ENCODE peak calls at places on chromosomes 5 and 9, in eight cellular contexts. E is foreskin fibroblast; K is HFFc6; B is pancreas; H is CD4-positive, alpha-beta T cell; V is astrocyte of the spinal cord; W is astrocyte; C is glutamatergic neuron. D is an unnamed sample.

GRCh38 chr5:170701321-170701720 is 82.2 kb upstream of the GABRP start:
- DNase-seq in C (no peak), K (no peak), E (no peak), H (no peak), V (no peak), W (no peak), B (no peak), D (no peak)

GRCh38 chr5:176895350-176895749 is 3.8 kb downstream of the HK3 start:
- DNase-seq in C (no peak), E (no peak), W (no peak), B (no peak), V (no peak), K (no peak), H (no peak), D (no peak)

GRCh38 chr9:34980181-34980761 is 9.3 kb upstream of the DNAJB5 start:
- DNase-seq in K (no peak), C (no peak), V (no peak), W (no peak), B (no peak), H (no peak), E (no peak), D (no peak)

GRCh38 chr9:115202181-115202580 is 84.2 kb upstream of the TNC start:
- DNase-seq in E (peak; percentile 18), H (no peak), W (no peak), B (no peak), V (no peak), C (no peak), K (no peak), D (no peak)

GRCh38 chr9:94870793-94871558 is 144.5 kb downstream of the AOPEP start:
- DNase-seq in C (no peak), V (no peak), H (peak; percentile 68), K (peak; percentile 86), E (peak; percentile 44), B (no peak), W (peak; percentile 90), D (no peak)

GRCh38 chr5:140569197-140569596 is 4.6 kb downstream of the SLC35A4 start:
- DNase-seq in E (no peak), B (no peak), V (no peak), W (no peak), H (no peak), K (no peak), C (no peak), D (no peak)

GRCh38 chr9:21252727-21253547 is 13.1 kb upstream of the IFNA14 start:
- DNase-seq in C (peak; percentile 32), E (peak; percentile 55), V (peak; percentile 29), W (peak; percentile 16), H (no peak), K (peak; percentile 29), B (no peak), D (no peak)

GRCh38 chr9:75265525-75265972 is 177.2 kb downstream of the OSTF1 start:
- DNase-seq in E (peak; percentile 68), W (peak; percentile 4), K (peak; percentile 32), C (peak; percentile 50), V (peak; percentile 48), H (no peak), B (no peak), D (peak; percentile 58)

GRCh38 chr5:68476854-68477253 is 261.3 kb downstream of the PIK3R1 start:
- DNase-seq in C (no peak), E (no peak), K (no peak), W (no peak), B (no peak), H (no peak), V (no peak), D (no peak)

GRCh38 chr5:132012385-132013005 is 1.0 kb upstream of the ACSL6 start:
- DNase-seq in B (peak; percentile 60), E (peak; percentile 81), K (peak; percentile 41), H (no peak), V (peak; percentile 77), W (peak; percentile 48), C (peak; percentile 13), D (peak; percentile 74)

GRCh38 chr5:40017151-40017550 is 592.4 kb upstream of the DAB2 start:
- DNase-seq in H (no peak), K (no peak), W (no peak), C (no peak), B (no peak), V (no peak), E (no peak), D (no peak)

GRCh38 chr5:142874537-142874936 is 104.4 kb downstream of the ARHGAP26 start:
- DNase-seq in C (no peak), W (no peak), B (peak; percentile 98), H (no peak), V (peak; percentile 50), K (no peak), E (peak; percentile 41), D (no peak)

GRCh38 chr5:85278193-85278592 is 893.5 kb upstream of the EDIL3 start:
- DNase-seq in H (no peak), B (no peak), W (no peak), K (no peak), V (no peak), E (no peak), C (no peak), D (no peak)

GRCh38 chr5:34511915-34512314 is 144.2 kb upstream of the RAI14 start:
- DNase-seq in V (no peak), K (no peak), H (no peak), B (no peak), E (peak; percentile 69), C (no peak), W (no peak), D (no peak)

GRCh38 chr9:117247271-117247670 is 167.6 kb downstream of the ASTN2 start:
- DNase-seq in B (no peak), K (no peak), E (no peak), C (no peak), W (no peak), V (no peak), H (no peak), D (no peak)
- TF ChIP-seq CTCF in B (no peak), K (no peak), E (peak; percentile 20), C (peak; percentile 60), W (no peak), V (peak; percentile 7), H (no peak), D (no peak)

DNA sequence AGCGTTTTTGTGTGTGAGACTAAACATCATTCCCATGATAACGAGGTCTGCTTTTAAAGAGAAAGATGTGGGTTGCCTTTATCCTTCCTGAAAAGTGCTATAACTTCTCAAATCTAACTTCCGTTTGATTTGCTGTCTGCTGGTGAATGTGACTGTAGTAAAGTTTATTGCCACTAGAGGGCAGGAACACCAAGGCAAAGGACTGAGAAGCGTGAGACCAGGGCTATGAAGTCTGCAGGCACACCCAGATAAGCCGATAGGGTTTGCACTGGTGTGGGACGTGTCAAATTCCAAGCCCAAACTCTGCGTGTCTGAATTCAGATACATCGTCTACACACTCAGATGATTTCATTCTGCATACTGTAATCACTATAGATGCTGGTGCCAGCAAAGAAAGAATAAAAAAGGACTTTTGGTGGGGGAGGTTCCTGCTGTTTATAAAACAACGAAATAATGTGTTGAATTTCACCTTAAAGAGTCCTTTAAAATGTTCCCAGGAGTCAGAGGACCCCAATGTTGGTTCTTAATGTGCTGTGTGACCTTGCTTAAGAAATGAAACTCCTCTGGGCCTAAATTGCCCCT is 87.2 kb downstream of the PTTG1 start:
- DNase-seq in E (peak; percentile 89), B (no peak), C (peak; percentile 42), K (peak; percentile 83), H (peak; percentile 52), W (peak; percentile 86), V (peak; percentile 83), D (no peak)
- TF ChIP-seq CTCF in E (peak; percentile 70), B (peak; percentile 86), C (peak; percentile 88), K (peak; percentile 94), H (peak; percentile 83), W (peak; percentile 93), V (peak; percentile 79), D (peak; percentile 94)

GRCh38 chr5:136200761-136201160 is 7.8 kb upstream of the SMIM32 start:
- DNase-seq in K (no peak), H (no peak), C (no peak), B (no peak), V (no peak), W (no peak), E (no peak), D (no peak)
- TF ChIP-seq CTCF in K (no peak), H (no peak), C (no peak), B (no peak), V (no peak), W (no peak), E (no peak), D (no peak)

GRCh38 chr5:13814293-13814692 is 130.2 kb downstream of the DNAH5 start:
- DNase-seq in B (no peak), C (no peak), H (no peak), E (no peak), K (no peak), V (peak; percentile 5), W (no peak), D (no peak)
- TF ChIP-seq CTCF in B (no peak), C (no peak), H (no peak), E (no peak), K (peak; percentile 41), V (no peak), W (no peak), D (no peak)

DNA sequence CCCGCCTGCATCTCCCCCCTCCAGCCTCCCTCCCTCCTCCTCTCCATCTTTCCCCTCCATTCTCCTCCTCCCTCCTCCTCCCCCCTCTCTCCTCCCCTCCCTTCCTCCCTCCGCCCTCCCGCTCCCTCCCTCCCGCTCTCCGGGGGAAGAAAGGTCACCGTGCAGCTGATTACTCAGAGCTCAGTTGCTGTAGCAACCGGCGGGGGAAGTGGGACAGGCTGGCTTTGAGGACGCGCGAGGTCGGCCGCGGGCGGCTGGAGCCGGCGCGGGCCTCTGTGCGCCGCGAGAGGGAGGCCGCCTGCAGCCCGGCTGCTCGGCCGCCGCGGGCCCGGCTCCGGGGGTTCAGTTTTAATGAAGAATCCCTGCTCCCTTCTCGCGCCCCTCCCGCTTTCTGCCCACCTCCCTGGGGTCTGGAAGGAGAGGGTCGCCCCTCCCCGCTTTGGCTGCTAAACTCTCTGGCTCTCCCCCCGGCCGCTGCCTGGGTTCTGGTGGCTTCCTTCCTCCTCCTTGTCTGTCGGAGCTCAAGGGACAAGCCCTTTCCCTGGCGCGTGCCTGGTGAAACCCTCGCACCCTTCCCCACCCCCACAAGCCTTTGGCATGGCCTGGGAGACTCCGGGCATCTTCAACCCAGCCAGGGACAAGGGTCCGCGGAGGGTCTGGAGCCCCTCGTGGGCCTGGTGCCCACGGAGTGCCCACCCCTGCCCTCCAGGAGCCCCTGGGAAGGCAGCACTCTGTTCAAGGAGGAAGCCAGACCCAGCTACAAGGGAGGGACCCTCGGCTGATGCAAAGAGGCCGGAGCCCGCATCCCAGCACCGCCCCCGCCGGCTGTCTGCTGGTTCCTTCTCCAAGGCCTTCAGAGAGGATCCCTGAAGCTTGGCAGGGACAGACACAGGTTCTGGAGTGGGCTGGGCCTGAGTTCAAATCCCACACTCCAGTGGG is 160.3 kb downstream of the C9orf50 start:
- DNase-seq in H (peak; percentile 83), V (peak; percentile 99), B (peak; percentile 98), C (peak; percentile 93), K (peak; percentile 98), W (peak; percentile 97), E (peak; percentile 100), D (peak; percentile 92)
- TF ChIP-seq CTCF in H (no peak), V (no peak), B (no peak), C (no peak), K (peak; percentile 21), W (no peak), E (no peak), D (no peak)

GRCh38 chr5:8585230-8586018 is 716.5 kb downstream of the MTRR start:
- DNase-seq in B (no peak), K (no peak), E (no peak), C (no peak), V (no peak), H (no peak), W (no peak), D (no peak)
- TF ChIP-seq CTCF in B (no peak), K (peak; percentile 55), E (peak; percentile 18), C (no peak), V (peak; percentile 3), H (no peak), W (peak; percentile 2), D (no peak)